ENCODE peak calls at places on chromosomes 5 and 9, in seven cellular contexts. One of them, this sample, is unnamed.
A peak's percentile ranks its signal among the peaks of the same experiment; 100 is the strongest.

GRCh38 chr5:178794433-178794832 is 64.0 kb upstream of the ZNF354A start:
- DNase-seq in Right ventricle myocardium inferior: no peak
- DNase-seq in ovary: no peak
- DNase-seq in left cardiac atrium: no peak
- DNase-seq in H1: no peak
- DNase-seq in DMS 273 treated with DMSO at 0.1 percent for 48 hours: no peak
- DNase-seq in WTC11: no peak
- DNase-seq in this sample: no peak

GRCh38 chr9:114200721-114201300 is 45.5 kb downstream of the COL27A1 start:
- DNase-seq in Right ventricle myocardium inferior: no peak
- DNase-seq in left cardiac atrium: no peak
- DNase-seq in H1: no peak
- DNase-seq in ovary: no peak
- DNase-seq in WTC11: no peak
- DNase-seq in DMS 273 treated with DMSO at 0.1 percent for 48 hours: no peak
- DNase-seq in this sample: no peak

GRCh38 chr9:83304686-83305085 is 233.5 kb downstream of the FRMD3 start:
- DNase-seq in WTC11: no peak
- DNase-seq in H1: no peak
- DNase-seq in Right ventricle myocardium inferior: peak; percentile 86
- DNase-seq in left cardiac atrium: peak; percentile 89
- DNase-seq in ovary: peak; percentile 90
- DNase-seq in DMS 273 treated with DMSO at 0.1 percent for 48 hours: peak; percentile 52
- DNase-seq in this sample: no peak

GRCh38 chr9:95515272-95516113 is 1.3 kb downstream of the PTCH1 start:
- DNase-seq in left cardiac atrium: peak; percentile 31
- DNase-seq in DMS 273 treated with DMSO at 0.1 percent for 48 hours: no peak
- DNase-seq in H1: peak; percentile 77
- DNase-seq in Right ventricle myocardium inferior: no peak
- DNase-seq in ovary: peak; percentile 28
- DNase-seq in WTC11: peak; percentile 58
- DNase-seq in this sample: no peak

GRCh38 chr5:118430076-118430475 is 558.3 kb downstream of the DTWD2 start:
- DNase-seq in WTC11: no peak
- DNase-seq in left cardiac atrium: no peak
- DNase-seq in Right ventricle myocardium inferior: no peak
- DNase-seq in ovary: no peak
- DNase-seq in H1: no peak
- DNase-seq in DMS 273 treated with DMSO at 0.1 percent for 48 hours: no peak
- DNase-seq in this sample: no peak

GRCh38 chr5:91114658-91115057 is 268.5 kb downstream of the ARRDC3 start:
- DNase-seq in Right ventricle myocardium inferior: no peak
- DNase-seq in DMS 273 treated with DMSO at 0.1 percent for 48 hours: no peak
- DNase-seq in WTC11: no peak
- DNase-seq in ovary: no peak
- DNase-seq in left cardiac atrium: no peak
- DNase-seq in H1: no peak
- DNase-seq in this sample: no peak

GRCh38 chr5:94310870-94311269 is 307.5 kb downstream of the KIAA0825 start:
- DNase-seq in left cardiac atrium: no peak
- DNase-seq in WTC11: no peak
- DNase-seq in ovary: no peak
- DNase-seq in H1: no peak
- DNase-seq in DMS 273 treated with DMSO at 0.1 percent for 48 hours: no peak
- DNase-seq in Right ventricle myocardium inferior: no peak
- DNase-seq in this sample: no peak

GRCh38 chr9:6584881-6585597 is 60.5 kb downstream of the GLDC start:
- DNase-seq in DMS 273 treated with DMSO at 0.1 percent for 48 hours: no peak
- DNase-seq in ovary: no peak
- DNase-seq in left cardiac atrium: no peak
- DNase-seq in Right ventricle myocardium inferior: no peak
- DNase-seq in WTC11: no peak
- DNase-seq in H1: no peak
- DNase-seq in this sample: no peak

GRCh38 chr9:250625-251024 is 36.0 kb downstream of the DOCK8 start:
- DNase-seq in Right ventricle myocardium inferior: no peak
- DNase-seq in H1: no peak
- DNase-seq in WTC11: no peak
- DNase-seq in ovary: no peak
- DNase-seq in DMS 273 treated with DMSO at 0.1 percent for 48 hours: no peak
- DNase-seq in left cardiac atrium: no peak
- DNase-seq in this sample: no peak

This sample was measured in iPS DF 6.9.